ENCODE peak calls at places on chromosomes 7 and 10, in five cellular contexts. B is T follicular helper cell; Z is nephron progenitor cell; D is CD4-positive, alpha-beta T cell; H is ureter. T is an unnamed sample.

GRCh38 chr10:133559216-133559615 is 6.2 kb downstream of the SYCE1 start:
- DNase-seq in Z (no peak), B (no peak), D (no peak), H (no peak), T (no peak)

GRCh38 chr7:117480978-117481377 is 1.2 kb downstream of the CFTR start:
- DNase-seq in B (no peak), D (no peak), H (no peak), Z (no peak), T (no peak)

GRCh38 chr10:13717571-13717935 is 130.8 kb downstream of the PRPF18 start:
- DNase-seq in H (no peak), Z (no peak), B (no peak), D (no peak), T (no peak)

GRCh38 chr7:28096713-28097112 is 83.9 kb downstream of the JAZF1 start:
- DNase-seq in H (peak), D (peak), B (peak), Z (peak), T (peak)

GRCh38 chr7:87735360-87735759 is 107.2 kb downstream of the RUNDC3B start:
- DNase-seq in D (no peak), Z (no peak), B (no peak), H (no peak), T (no peak)

GRCh38 chr7:95646350-95646749 is 50.0 kb upstream of the PDK4 start:
- DNase-seq in H (no peak), B (no peak), D (no peak), Z (no peak), T (peak)

GRCh38 chr10:128969551-128969950 is 497.5 kb upstream of the MGMT start:
- DNase-seq in H (no peak), D (no peak), B (no peak), Z (no peak), T (no peak)

GRCh38 chr10:75379234-75379724 is 22.3 kb downstream of the ZNF503 start:
- DNase-seq in B (no peak), H (no peak), Z (no peak), D (no peak), T (no peak)

GRCh38 chr10:21516270-21517131 is 9.0 kb downstream of the SKIDA1 start:
- DNase-seq in H (peak), Z (peak), B (no peak), D (peak), T (peak)

GRCh38 chr7:13713092-13713491 is 276.4 kb downstream of the ETV1 start:
- DNase-seq in B (no peak), H (no peak), Z (no peak), D (no peak), T (no peak)

GRCh38 chr7:139059905-139060304 is 24.1 kb upstream of the ZC3HAV1L start:
- DNase-seq in H (no peak), Z (no peak), B (no peak), D (no peak), T (no peak)

GRCh38 chr7:66193146-66193725 is 11.9 kb upstream of the TPST1 start:
- DNase-seq in D (no peak), H (no peak), B (no peak), Z (no peak), T (no peak)